ENCODE peak calls at places on chromosome 14, in six cellular contexts. Z is AG04450; Q is HCT116; O is naive thymus-derived CD4-positive, alpha-beta T cell; B is fibroblast of lung; D is suprapubic skin. H is an unnamed sample.

GRCh38 chr14:103146141-103146709 is 23.0 kb downstream of the TNFAIP2 start:
- DNase-seq in Z (no peak), B (no peak), D (no peak), Q (no peak), O (no peak), H (no peak)

GRCh38 chr14:51116682-51117081 is 21.8 kb upstream of the TRIM9 start:
- DNase-seq in O (no peak), Z (no peak), D (no peak), Q (no peak), B (no peak), H (no peak)

GRCh38 chr14:104436741-104437701 is 142.5 kb upstream of the C14orf180 start:
- DNase-seq in B (no peak), O (no peak), D (peak; percentile 74), Q (no peak), Z (no peak), H (no peak)

GRCh38 chr14:49497725-49498348 is 88.3 kb downstream of the RPS29 start:
- DNase-seq in Q (peak; percentile 72), D (no peak), O (peak; percentile 11), Z (peak; percentile 37), B (peak; percentile 81), H (no peak)

GRCh38 chr14:76023757-76024156 is 38.2 kb downstream of the IFT43 start:
- DNase-seq in Q (no peak), O (no peak), D (no peak), B (no peak), Z (no peak), H (no peak)

GRCh38 chr14:92649934-92650545 is 98.4 kb downstream of the LGMN start:
- DNase-seq in B (peak; percentile 97), Z (peak; percentile 82), Q (no peak), O (no peak), D (no peak), H (no peak)

GRCh38 chr14:31232081-31232480 is 24.5 kb upstream of the HECTD1 start:
- DNase-seq in Q (no peak), B (no peak), O (no peak), D (no peak), Z (no peak), H (no peak)

GRCh38 chr14:34052658-34053014 is 101.8 kb upstream of the EGLN3 start:
- DNase-seq in O (no peak), Z (no peak), B (peak; percentile 31), Q (peak; percentile 70), D (no peak), H (no peak)

GRCh38 chr14:93049295-93049694 is 66.4 kb downstream of the ITPK1 start:
- DNase-seq in D (no peak), O (no peak), B (no peak), Q (no peak), Z (no peak), H (no peak)

GRCh38 chr14:50045039-50045711 is 71.2 kb downstream of the VCPKMT start:
- DNase-seq in Z (peak; percentile 43), Q (no peak), B (peak; percentile 88), D (no peak), O (peak; percentile 39), H (peak; percentile 37)

GRCh38 chr14:69107407-69108003 is 45.4 kb downstream of the DCAF5 start:
- DNase-seq in O (peak; percentile 31), D (no peak), Q (peak; percentile 60), B (peak; percentile 69), Z (peak; percentile 51), H (no peak)

GRCh38 chr14:101707285-101707842 is 54.1 kb upstream of the PPP2R5C start:
- DNase-seq in Z (peak; percentile 61), D (no peak), O (peak; percentile 74), Q (peak; percentile 70), B (peak; percentile 90), H (no peak)

GRCh38 chr14:45201908-45202307 is 51.1 kb downstream of the MIS18BP1 start:
- DNase-seq in O (no peak), D (no peak), Z (no peak), B (peak; percentile 21), Q (no peak), H (no peak)

GRCh38 chr14:50667491-50668007 is 557 bp downstream of the SAV1 start:
- DNase-seq in O (peak; percentile 20), Z (no peak), Q (no peak), B (no peak), D (no peak), H (peak; percentile 13)

GRCh38 chr14:74380172-74380571 is 31.9 kb downstream of the VRTN start:
- DNase-seq in O (no peak), B (peak; percentile 20), Z (no peak), D (no peak), Q (no peak), H (no peak)

GRCh38 chr14:61033851-61034250 is 52.8 kb downstream of the SLC38A6 start:
- DNase-seq in Q (no peak), O (no peak), D (no peak), B (no peak), Z (no peak), H (no peak)

GRCh38 chr14:92603309-92604257 is 90.0 kb downstream of the RIN3 start:
- DNase-seq in B (peak; percentile 78), O (peak; percentile 63), Q (no peak), Z (peak; percentile 63), D (no peak), H (peak; percentile 26)

GRCh38 chr14:54182419-54183040 is 214.3 kb upstream of the CDKN3 start:
- DNase-seq in Q (no peak), B (peak; percentile 54), O (no peak), D (no peak), Z (no peak), H (no peak)

GRCh38 chr14:24840204-24840893 is 206.4 kb upstream of the GZMB start:
- DNase-seq in Z (no peak), O (no peak), B (no peak), D (no peak), Q (no peak), H (no peak)

GRCh38 chr14:34347683-34348082 is 114.4 kb downstream of the SPTSSA start:
- DNase-seq in B (no peak), O (no peak), Z (no peak), D (no peak), Q (no peak), H (no peak)

GRCh38 chr14:28381656-28382055 is 384.9 kb upstream of the FOXG1 start:
- DNase-seq in Q (no peak), B (peak; percentile 4), Z (no peak), D (no peak), O (no peak), H (no peak)

DNA sequence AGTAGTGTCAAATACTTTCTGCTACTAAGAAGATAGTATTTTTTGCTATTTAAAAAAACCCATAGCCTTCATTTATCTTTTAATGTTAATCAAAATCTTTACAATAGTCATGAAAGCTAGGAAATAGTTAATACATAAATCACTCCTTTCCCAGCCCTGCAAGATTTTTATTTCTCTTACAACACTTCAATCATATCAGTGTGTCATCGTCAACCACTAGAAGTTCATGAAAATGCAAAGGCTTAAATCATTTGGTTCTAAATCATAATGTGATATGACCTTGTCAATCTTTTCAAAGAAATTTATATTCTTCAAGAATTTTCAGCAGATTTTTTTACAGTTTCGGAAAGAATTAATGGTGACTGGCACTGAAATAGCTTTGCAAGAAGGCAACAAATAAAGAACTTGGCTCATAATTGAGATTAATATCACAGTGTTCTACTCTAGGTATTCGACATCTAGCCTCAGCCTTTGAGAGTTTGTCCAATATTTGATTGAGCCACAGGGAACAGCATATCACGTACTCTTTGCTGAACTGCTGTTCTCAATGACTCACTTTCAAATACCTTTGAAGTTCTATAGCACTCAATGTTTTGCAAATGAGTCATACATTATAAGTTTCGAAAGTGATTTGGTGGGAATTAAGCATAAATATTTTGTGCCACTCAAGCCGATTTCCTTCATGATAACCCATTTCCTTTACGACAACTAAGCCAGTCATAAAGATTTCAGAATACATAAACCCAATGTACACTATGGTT is 383.9 kb upstream of the FOXG1 start:
- DNase-seq in D (no peak), Q (no peak), Z (no peak), O (no peak), B (peak; percentile 77), H (no peak)
- H3K9me3 ChIP-seq in D (no peaks in the 10 kb centered on the region), Q (peaks cover 16% of the 10 kb centered on the region), Z (no peaks in the 10 kb centered on the region), O (no peaks in the 10 kb centered on the region), B (no peaks in the 10 kb centered on the region), H (no peaks in the 10 kb centered on the region)

GRCh38 chr14:98886982-98887381 is 385.0 kb downstream of the BCL11B start:
- DNase-seq in D (no peak), O (no peak), Q (no peak), Z (no peak), B (no peak), H (no peak)
- H3K9me3 ChIP-seq in D (no peaks in the 10 kb centered on the region), O (no peaks in the 10 kb centered on the region), Q (no peaks in the 10 kb centered on the region), Z (peaks cover 54% of the 10 kb centered on the region), B (no peaks in the 10 kb centered on the region), H (no peaks in the 10 kb centered on the region)

DNA sequence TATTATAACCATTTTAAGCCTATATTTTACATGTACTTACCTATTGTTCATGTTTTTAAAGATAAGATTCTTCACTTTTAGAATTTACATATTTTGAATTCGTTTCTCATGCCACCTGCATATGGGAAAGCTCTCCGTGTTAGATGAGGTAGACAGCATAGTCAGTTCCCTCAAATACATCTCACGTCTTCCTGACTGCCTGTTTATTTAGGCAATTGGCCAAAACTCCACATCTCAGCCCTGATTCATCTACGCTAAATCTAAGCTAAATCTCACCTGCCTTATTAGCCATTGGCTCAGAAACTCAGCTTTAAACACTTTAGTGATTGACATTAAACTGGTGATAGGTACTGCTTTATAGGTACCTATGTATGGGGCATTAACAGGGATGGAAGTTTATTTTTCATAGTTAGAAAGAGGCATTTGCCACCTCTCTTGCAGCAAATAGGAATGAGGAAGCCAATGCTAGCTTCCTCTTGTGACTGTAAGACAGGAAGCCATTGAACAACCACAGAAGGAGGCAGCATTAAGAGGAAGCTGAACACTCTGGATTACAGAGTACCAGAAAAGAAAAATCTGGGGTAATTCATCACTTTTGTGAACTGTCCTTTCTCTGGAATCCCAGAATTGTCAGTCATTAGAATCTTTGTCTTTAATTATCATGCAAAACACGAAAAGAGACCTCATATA is 111.9 kb downstream of the LRFN5 start:
- DNase-seq in Z (no peak), B (no peak), Q (no peak), D (no peak), O (no peak), H (no peak)
- H3K9me3 ChIP-seq in Z (no peaks in the 10 kb centered on the region), B (no peaks in the 10 kb centered on the region), Q (no peaks in the 10 kb centered on the region), D (no peaks in the 10 kb centered on the region), O (no peaks in the 10 kb centered on the region), H (no peaks in the 10 kb centered on the region)

GRCh38 chr14:43005807-43006206 is 1399.1 kb downstream of the LRFN5 start:
- DNase-seq in B (peak; percentile 42), D (no peak), Q (no peak), O (no peak), Z (no peak), H (no peak)
- H3K9me3 ChIP-seq in B (no peaks in the 10 kb centered on the region), D (peaks cover 21% of the 10 kb centered on the region), Q (peaks cover 39% of the 10 kb centered on the region), O (peaks cover 27% of the 10 kb centered on the region), Z (peaks cover 23% of the 10 kb centered on the region), H (no peaks in the 10 kb centered on the region)

GRCh38 chr14:106107703-106108102 is 581.3 kb downstream of the TMEM121 start:
- DNase-seq in O (no peak), Z (no peak), B (no peak), D (no peak), Q (no peak), H (no peak)
- H3K9me3 ChIP-seq in O (no peaks in the 10 kb centered on the region), Z (no peaks in the 10 kb centered on the region), B (no peaks in the 10 kb centered on the region), D (no peaks in the 10 kb centered on the region), Q (no peaks in the 10 kb centered on the region), H (no peaks in the 10 kb centered on the region)

GRCh38 chr14:26820101-26820500 is 222.3 kb upstream of the NOVA1 start:
- DNase-seq in O (no peak), Q (no peak), B (peak; percentile 58), D (no peak), Z (no peak), H (no peak)

GRCh38 chr14:26820578-26820977 is 222.7 kb upstream of the NOVA1 start:
- DNase-seq in B (no peak), Q (no peak), D (no peak), Z (no peak), O (no peak), H (no peak)
- H3K9me3 ChIP-seq in B (no peaks in the 10 kb centered on the region), Q (peaks cover 22% of the 10 kb centered on the region), D (no peaks in the 10 kb centered on the region), Z (no peaks in the 10 kb centered on the region), O (peaks cover 3% of the 10 kb centered on the region), H (no peaks in the 10 kb centered on the region)

H was measured in T-helper 17 cell.